ENCODE peak calls at places on chromosomes 13 and 19, in five cellular contexts. One of them, this sample, is unnamed.

GRCh38 chr19:4732680-4733114 is 9.1 kb upstream of the DPP9 start:
- DNase-seq in breast epithelium: no peak
- DNase-seq in tibial nerve: no peak
- DNase-seq in transverse colon: peak; percentile 45
- DNase-seq in A549: peak; percentile 57
- DNase-seq in this sample: peak; percentile 54

GRCh38 chr13:107144432-107144831 is 576.5 kb upstream of the ARGLU1 start:
- DNase-seq in breast epithelium: no peak
- DNase-seq in A549: no peak
- DNase-seq in transverse colon: no peak
- DNase-seq in tibial nerve: no peak
- DNase-seq in this sample: no peak

GRCh38 chr13:18964942-18965341 is 216.7 kb downstream of the TUBA3C start:
- DNase-seq in breast epithelium: no peak
- DNase-seq in tibial nerve: no peak
- DNase-seq in transverse colon: no peak
- DNase-seq in A549: no peak
- DNase-seq in this sample: no peak

GRCh38 chr13:80530902-80531301 is 190.0 kb upstream of the SPRY2 start:
- DNase-seq in A549: no peak
- DNase-seq in transverse colon: no peak
- DNase-seq in breast epithelium: no peak
- DNase-seq in tibial nerve: no peak
- DNase-seq in this sample: no peak

GRCh38 chr13:49412749-49413148 is 31.1 kb downstream of the CAB39L start:
- DNase-seq in A549: no peak
- DNase-seq in transverse colon: no peak
- DNase-seq in breast epithelium: no peak
- DNase-seq in tibial nerve: no peak
- DNase-seq in this sample: no peak

GRCh38 chr19:35266904-35267817 is 1.6 kb upstream of the USF2 start:
- DNase-seq in transverse colon: peak; percentile 61
- DNase-seq in tibial nerve: peak; percentile 40
- DNase-seq in breast epithelium: no peak
- DNase-seq in A549: peak; percentile 82
- DNase-seq in this sample: peak; percentile 46

GRCh38 chr13:102536695-102537485 is 59.9 kb upstream of the TPP2 start:
- DNase-seq in tibial nerve: no peak
- DNase-seq in breast epithelium: no peak
- DNase-seq in transverse colon: no peak
- DNase-seq in A549: no peak
- DNase-seq in this sample: peak; percentile 5

GRCh38 chr13:98447881-98448641 is 128.8 kb downstream of the STK24 start:
- DNase-seq in tibial nerve: peak; percentile 66
- DNase-seq in breast epithelium: no peak
- DNase-seq in A549: peak; percentile 38
- DNase-seq in transverse colon: no peak
- DNase-seq in this sample: peak; percentile 57

GRCh38 chr19:40650749-40651305 is 39.6 kb downstream of the NUMBL start:
- DNase-seq in A549: no peak
- DNase-seq in breast epithelium: no peak
- DNase-seq in tibial nerve: peak; percentile 70
- DNase-seq in transverse colon: no peak
- DNase-seq in this sample: peak; percentile 56

GRCh38 chr13:66312312-66313087 is 917.6 kb downstream of the PCDH9 start:
- DNase-seq in transverse colon: peak; percentile 44
- DNase-seq in tibial nerve: peak; percentile 35
- DNase-seq in A549: peak; percentile 17
- DNase-seq in breast epithelium: no peak
- DNase-seq in this sample: peak; percentile 21

GRCh38 chr19:49746206-49746958 is 16.7 kb downstream of the TSKS start:
- DNase-seq in A549: peak; percentile 67
- DNase-seq in transverse colon: peak; percentile 41
- DNase-seq in tibial nerve: no peak
- DNase-seq in breast epithelium: no peak
- DNase-seq in this sample: peak; percentile 41

DNA sequence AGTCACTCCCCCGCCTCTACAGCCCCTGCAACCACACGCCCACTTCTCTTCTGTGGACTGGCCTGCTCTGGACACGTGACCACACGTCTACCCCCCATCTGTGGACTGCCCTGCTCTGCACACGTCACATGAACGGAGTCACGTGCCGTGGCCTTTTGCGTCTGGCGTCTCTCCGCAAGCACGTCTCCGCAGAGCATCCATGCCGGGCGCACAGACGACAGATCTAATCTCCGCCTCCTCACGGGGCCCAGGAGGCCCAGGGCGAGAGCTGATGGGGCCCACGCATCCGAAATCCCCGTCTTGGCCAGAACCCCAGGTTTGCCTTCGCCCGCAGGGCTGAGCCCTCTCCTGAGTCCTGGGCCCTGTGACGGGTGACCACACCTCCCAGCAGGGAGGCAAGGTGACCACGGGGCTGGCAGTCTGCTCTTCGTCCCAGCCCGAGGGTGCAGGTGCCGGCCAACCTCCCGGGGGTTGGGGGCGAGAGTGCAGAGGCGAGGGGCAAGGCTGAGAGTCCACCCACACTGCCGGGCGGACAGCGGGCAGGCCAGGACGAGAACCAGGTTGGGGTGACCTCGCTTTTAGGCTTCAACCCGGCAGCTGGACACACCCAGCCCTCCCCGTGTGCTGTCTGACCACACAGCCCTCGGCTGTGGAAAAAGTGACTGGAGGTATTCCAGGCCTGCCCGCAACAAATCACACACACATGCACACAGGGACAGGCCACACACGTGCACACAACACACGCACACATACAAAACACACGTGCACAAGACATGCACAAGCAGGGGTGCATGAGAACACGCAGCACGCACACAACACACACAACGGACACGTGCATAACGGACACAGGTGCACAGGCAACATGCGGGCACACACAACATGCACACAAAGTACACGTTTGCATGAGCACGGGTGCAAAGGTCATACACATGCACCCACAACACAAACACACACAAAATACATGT is 3.9 kb downstream of the SBNO2 start:
- DNase-seq in A549: no peak
- DNase-seq in tibial nerve: no peak
- DNase-seq in breast epithelium: no peak
- DNase-seq in transverse colon: peak; percentile 54
- DNase-seq in this sample: peak; percentile 42
- TF ChIP-seq POLR2A in A549: no peak
- TF ChIP-seq POLR2A in tibial nerve: peak; percentile 71
- TF ChIP-seq POLR2A in breast epithelium: no peak
- TF ChIP-seq POLR2A in transverse colon: no peak
- TF ChIP-seq POLR2A in this sample: peak; percentile 17

GRCh38 chr19:32166238-32166637 is 179.2 kb upstream of the ZNF507 start:
- DNase-seq in A549: no peak
- DNase-seq in tibial nerve: no peak
- DNase-seq in breast epithelium: no peak
- DNase-seq in transverse colon: no peak
- DNase-seq in this sample: no peak

GRCh38 chr19:32168111-32168510 is 177.3 kb upstream of the ZNF507 start:
- DNase-seq in breast epithelium: no peak
- DNase-seq in A549: no peak
- DNase-seq in tibial nerve: no peak
- DNase-seq in transverse colon: no peak
- DNase-seq in this sample: no peak

GRCh38 chr19:32165176-32165575 is 180.2 kb upstream of the ZNF507 start:
- DNase-seq in A549: no peak
- DNase-seq in breast epithelium: no peak
- DNase-seq in tibial nerve: no peak
- DNase-seq in transverse colon: no peak
- DNase-seq in this sample: no peak

GRCh38 chr19:32164384-32164992 is 180.9 kb upstream of the ZNF507 start:
- DNase-seq in transverse colon: no peak
- DNase-seq in breast epithelium: no peak
- DNase-seq in tibial nerve: no peak
- DNase-seq in A549: no peak
- DNase-seq in this sample: no peak

GRCh38 chr19:32165750-32166149 is 179.7 kb upstream of the ZNF507 start:
- DNase-seq in transverse colon: no peak
- DNase-seq in breast epithelium: no peak
- DNase-seq in tibial nerve: no peak
- DNase-seq in A549: no peak
- DNase-seq in this sample: no peak
- H3K4me3 ChIP-seq in transverse colon: no peak overlapping the region
- H3K4me3 ChIP-seq in breast epithelium: no peak overlapping the region
- H3K4me3 ChIP-seq in tibial nerve: no peak overlapping the region
- H3K4me3 ChIP-seq in A549: no peak overlapping the region
- H3K4me3 ChIP-seq in this sample: no peak overlapping the region

GRCh38 chr19:54151362-54152035 is 8.0 kb downstream of the LENG1 start:
- DNase-seq in A549: no peak
- DNase-seq in transverse colon: no peak
- DNase-seq in tibial nerve: no peak
- DNase-seq in breast epithelium: no peak
- DNase-seq in this sample: no peak

GRCh38 chr19:54154603-54155345 is 4.7 kb downstream of the LENG1 start:
- DNase-seq in tibial nerve: no peak
- DNase-seq in transverse colon: no peak
- DNase-seq in breast epithelium: no peak
- DNase-seq in A549: no peak
- DNase-seq in this sample: no peak

GRCh38 chr19:54153731-54154326 is 5.7 kb downstream of the LENG1 start:
- DNase-seq in tibial nerve: no peak
- DNase-seq in A549: no peak
- DNase-seq in transverse colon: peak; percentile 7
- DNase-seq in breast epithelium: no peak
- DNase-seq in this sample: no peak

GRCh38 chr19:54152878-54153524 is 6.5 kb downstream of the LENG1 start:
- DNase-seq in breast epithelium: no peak
- DNase-seq in A549: no peak
- DNase-seq in tibial nerve: no peak
- DNase-seq in transverse colon: no peak
- DNase-seq in this sample: no peak

GRCh38 chr19:54152267-54152666 is 7.3 kb downstream of the LENG1 start:
- DNase-seq in transverse colon: no peak
- DNase-seq in A549: no peak
- DNase-seq in breast epithelium: no peak
- DNase-seq in tibial nerve: no peak
- DNase-seq in this sample: no peak
- TF ChIP-seq POLR2A in transverse colon: no peak
- TF ChIP-seq POLR2A in A549: no peak
- TF ChIP-seq POLR2A in breast epithelium: no peak
- TF ChIP-seq POLR2A in tibial nerve: no peak
- TF ChIP-seq POLR2A in this sample: no peak

DNA sequence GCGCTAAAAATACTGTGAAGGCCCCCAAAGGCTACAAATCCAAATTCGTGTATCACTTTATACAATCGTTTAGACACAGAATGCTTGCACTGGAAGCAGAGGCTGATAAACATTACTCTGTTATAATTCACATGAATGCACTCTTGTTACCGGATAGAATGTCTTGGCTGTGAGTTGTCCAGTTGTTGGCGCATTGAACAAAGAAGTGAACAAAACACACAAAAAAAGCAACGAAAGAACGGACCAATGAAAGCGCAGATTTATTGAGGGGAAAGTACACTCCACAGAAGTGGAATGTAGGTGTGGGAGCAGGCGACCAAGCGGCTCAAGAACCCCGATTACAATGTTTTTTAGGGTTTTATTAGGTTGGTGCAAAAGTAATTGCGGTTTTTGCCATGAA is 529 bp upstream of the ZNF418 start:
- DNase-seq in A549: no peak
- DNase-seq in tibial nerve: no peak
- DNase-seq in transverse colon: no peak
- DNase-seq in breast epithelium: no peak
- DNase-seq in this sample: no peak
- H3K4me3 ChIP-seq in A549: no peak overlapping the region
- H3K4me3 ChIP-seq in tibial nerve: peak overlapping the region; percentile 64
- H3K4me3 ChIP-seq in transverse colon: no peak overlapping the region
- H3K4me3 ChIP-seq in breast epithelium: no peak overlapping the region
- H3K4me3 ChIP-seq in this sample: no peak overlapping the region

GRCh38 chr19:47094557-47095517 is 18.7 kb downstream of the ZC3H4 start:
- DNase-seq in A549: no peak
- DNase-seq in tibial nerve: no peak
- DNase-seq in transverse colon: peak; percentile 66
- DNase-seq in breast epithelium: no peak
- DNase-seq in this sample: peak; percentile 42

GRCh38 chr19:47096721-47097120 is 16.9 kb downstream of the ZC3H4 start:
- DNase-seq in breast epithelium: no peak
- DNase-seq in tibial nerve: no peak
- DNase-seq in transverse colon: peak; percentile 54
- DNase-seq in A549: no peak
- DNase-seq in this sample: peak; percentile 52

GRCh38 chr19:47097396-47098217 is 16.0 kb downstream of the ZC3H4 start:
- DNase-seq in A549: no peak
- DNase-seq in tibial nerve: peak; percentile 30
- DNase-seq in transverse colon: peak; percentile 43
- DNase-seq in breast epithelium: no peak
- DNase-seq in this sample: no peak

GRCh38 chr19:47093841-47094240 is 19.7 kb downstream of the ZC3H4 start:
- DNase-seq in transverse colon: no peak
- DNase-seq in breast epithelium: no peak
- DNase-seq in tibial nerve: no peak
- DNase-seq in A549: no peak
- DNase-seq in this sample: no peak

GRCh38 chr19:47095707-47096704 is 17.6 kb downstream of the ZC3H4 start:
- DNase-seq in A549: peak; percentile 48
- DNase-seq in breast epithelium: peak; percentile 98
- DNase-seq in transverse colon: peak; percentile 96
- DNase-seq in tibial nerve: no peak
- DNase-seq in this sample: peak; percentile 99
- TF ChIP-seq POLR2A in A549: no peak
- TF ChIP-seq POLR2A in breast epithelium: peak; percentile 23
- TF ChIP-seq POLR2A in transverse colon: peak; percentile 90
- TF ChIP-seq POLR2A in tibial nerve: no peak
- TF ChIP-seq POLR2A in this sample: peak; percentile 53